ENCODE peak calls at places on chromosomes 7 and 10, in six cellular contexts. J is renal cortical epithelial cell, M is neural crest cell, R is colonic mucosa, S is type B pancreatic cell, A is NCI-H1092. C is an unnamed sample.

GRCh38 chr7:108072116-108072515 is 58.0 kb downstream of the LAMB4 start:
- DNase-seq in J (no peak), M (no peak), R (no peak), S (no peak), A (no peak), C (no peak)

GRCh38 chr7:151432658-151433521 is 7.1 kb downstream of the CRYGN start:
- DNase-seq in J (no peak), M (no peak), R (no peak), S (no peak), A (no peak), C (no peak)

GRCh38 chr7:93779115-93779514 is 111.4 kb downstream of the TFPI2 start:
- DNase-seq in J (peak; percentile 27), M (no peak), R (no peak), S (no peak), A (no peak), C (no peak)

GRCh38 chr10:129800796-129801340 is 163.2 kb downstream of the EBF3 start:
- DNase-seq in J (no peak), M (no peak), R (no peak), S (no peak), A (no peak), C (no peak)

GRCh38 chr10:23158370-23158769 is 33.7 kb upstream of the PTF1A start:
- DNase-seq in J (peak; percentile 48), M (peak; percentile 55), R (peak; percentile 36), S (no peak), A (peak; percentile 22), C (peak; percentile 56)

GRCh38 chr10:114605155-114605797 is 52.8 kb downstream of the ABLIM1 start:
- DNase-seq in J (peak; percentile 98), M (no peak), R (no peak), S (no peak), A (no peak), C (peak; percentile 92)

GRCh38 chr7:141355057-141355456 is 196.2 kb upstream of the AGK start:
- DNase-seq in J (peak; percentile 73), M (no peak), R (no peak), S (no peak), A (no peak), C (peak; percentile 56)

GRCh38 chr10:92381543-92381954 is 90.6 kb downstream of the MARCHF5 start:
- DNase-seq in J (no peak), M (no peak), R (no peak), S (no peak), A (no peak), C (no peak)

GRCh38 chr10:94006591-94007550 is 13.1 kb downstream of the PLCE1 start:
- DNase-seq in J (peak; percentile 52), M (no peak), R (peak; percentile 80), S (no peak), A (no peak), C (peak; percentile 69)

GRCh38 chr7:16421333-16422099 is at the start of gene CRPPA:
- DNase-seq in J (no peak), M (peak; percentile 44), R (peak; percentile 49), S (no peak), A (peak; percentile 40), C (peak; percentile 65)

GRCh38 chr7:149310113-149310836 is 48.3 kb downstream of the ZNF783 start:
- DNase-seq in J (peak; percentile 65), M (no peak), R (no peak), S (no peak), A (no peak), C (peak; percentile 84)

GRCh38 chr10:17880596-17880995 is 71.1 kb upstream of the SLC39A12 start:
- DNase-seq in J (no peak), M (no peak), R (no peak), S (no peak), A (no peak), C (no peak)

GRCh38 chr7:36600869-36601530 is 123.3 kb downstream of the AOAH start:
- DNase-seq in J (peak; percentile 80), M (no peak), R (no peak), S (no peak), A (no peak), C (peak; percentile 83)

GRCh38 chr7:155144371-155144770 is 74.2 kb downstream of the HTR5A start:
- DNase-seq in J (no peak), M (no peak), R (no peak), S (no peak), A (no peak), C (no peak)

GRCh38 chr10:132163278-132163765 is 23.4 kb upstream of the DPYSL4 start:
- DNase-seq in J (no peak), M (peak; percentile 45), R (peak; percentile 72), S (no peak), A (no peak), C (peak; percentile 28)

GRCh38 chr10:123134915-123135414 is 805 bp upstream of the HMX3 start:
- DNase-seq in J (no peak), M (no peak), R (no peak), S (no peak), A (no peak), C (no peak)

GRCh38 chr7:55534262-55534915 is 37.9 kb downstream of the VOPP1 start:
- DNase-seq in J (peak; percentile 77), M (no peak), R (no peak), S (no peak), A (no peak), C (peak; percentile 83)

GRCh38 chr10:17179002-17179401 is 22.5 kb downstream of the TRDMT1 start:
- DNase-seq in J (no peak), M (no peak), R (no peak), S (no peak), A (no peak), C (no peak)

GRCh38 chr7:27606270-27607209 is 56.1 kb downstream of the HIBADH start:
- DNase-seq in J (peak; percentile 91), M (no peak), R (no peak), S (no peak), A (peak; percentile 76), C (peak; percentile 56)

GRCh38 chr10:129908406-129908805 is 55.7 kb downstream of the EBF3 start:
- DNase-seq in J (no peak), M (no peak), R (no peak), S (no peak), A (no peak), C (no peak)

GRCh38 chr10:15725603-15726002 is 5.9 kb upstream of the ITGA8 start:
- DNase-seq in J (peak; percentile 55), M (peak; percentile 21), R (peak; percentile 28), S (no peak), A (no peak), C (peak; percentile 48)

GRCh38 chr10:126502481-126502880 is 114.2 kb upstream of the ADAM12 start:
- DNase-seq in J (peak; percentile 16), M (no peak), R (no peak), S (no peak), A (no peak), C (peak; percentile 16)

GRCh38 chr7:39621784-39622411 is 1.5 kb upstream of the RALA start:
- DNase-seq in J (no peak), M (no peak), R (no peak), S (no peak), A (no peak), C (peak; percentile 35)

GRCh38 chr7:129804301-129805085 is 148.3 kb downstream of the UBE2H start:
- DNase-seq in J (no peak), M (no peak), R (no peak), S (no peak), A (no peak), C (no peak)

GRCh38 chr10:6348091-6348862 is 145.5 kb downstream of the PFKFB3 start:
- DNase-seq in J (peak; percentile 88), M (no peak), R (peak; percentile 26), S (no peak), A (no peak), C (peak; percentile 86)

GRCh38 chr7:135994466-135995205 is 17.5 kb upstream of the MTPN start:
- DNase-seq in J (peak; percentile 68), M (no peak), R (no peak), S (no peak), A (no peak), C (peak; percentile 46)

C was measured in kidney tubule cell.